ENCODE peak calls at places on chromosomes 5 and 9, in five cellular contexts. One of them, this sample, is unnamed.

GRCh38 chr9:97315550-97315949 is 8.1 kb downstream of the CCDC180 start:
- DNase-seq in fibroblast of lung: peak
- DNase-seq in psoas muscle: no peak
- DNase-seq in neural progenitor cell: no peak
- DNase-seq in colonic mucosa: no peak
- DNase-seq in this sample: peak

GRCh38 chr5:96408276-96408777 is 24.7 kb downstream of the PCSK1 start:
- DNase-seq in fibroblast of lung: peak
- DNase-seq in psoas muscle: no peak
- DNase-seq in neural progenitor cell: no peak
- DNase-seq in colonic mucosa: no peak
- DNase-seq in this sample: peak

GRCh38 chr5:9173281-9174048 is 372.4 kb downstream of the SEMA5A start:
- DNase-seq in fibroblast of lung: peak
- DNase-seq in psoas muscle: no peak
- DNase-seq in neural progenitor cell: no peak
- DNase-seq in colonic mucosa: no peak
- DNase-seq in this sample: peak

GRCh38 chr5:140567136-140567818 is 2.6 kb downstream of the SLC35A4 start:
- DNase-seq in fibroblast of lung: no peak
- DNase-seq in psoas muscle: no peak
- DNase-seq in neural progenitor cell: no peak
- DNase-seq in colonic mucosa: no peak
- DNase-seq in this sample: no peak

GRCh38 chr5:107565791-107566536 is 104.8 kb downstream of the EFNA5 start:
- DNase-seq in fibroblast of lung: peak
- DNase-seq in psoas muscle: no peak
- DNase-seq in neural progenitor cell: peak
- DNase-seq in colonic mucosa: no peak
- DNase-seq in this sample: no peak

GRCh38 chr5:154878642-154879335 is 20.4 kb downstream of the CNOT8 start:
- DNase-seq in fibroblast of lung: peak
- DNase-seq in psoas muscle: no peak
- DNase-seq in neural progenitor cell: no peak
- DNase-seq in colonic mucosa: no peak
- DNase-seq in this sample: no peak

GRCh38 chr9:122058707-122059106 is 34.4 kb downstream of the TTLL11 start:
- DNase-seq in fibroblast of lung: no peak
- DNase-seq in psoas muscle: no peak
- DNase-seq in neural progenitor cell: no peak
- DNase-seq in colonic mucosa: no peak
- DNase-seq in this sample: no peak

GRCh38 chr5:180153991-180154390 is 55.0 kb downstream of the RASGEF1C start:
- DNase-seq in fibroblast of lung: no peak
- DNase-seq in psoas muscle: no peak
- DNase-seq in neural progenitor cell: no peak
- DNase-seq in colonic mucosa: peak
- DNase-seq in this sample: no peak

GRCh38 chr5:32443541-32444190 is 874 bp downstream of the ZFR start:
- DNase-seq in fibroblast of lung: peak
- DNase-seq in psoas muscle: peak
- DNase-seq in neural progenitor cell: peak
- DNase-seq in colonic mucosa: peak
- DNase-seq in this sample: peak

GRCh38 chr5:997711-998110 is 10.9 kb upstream of the NKD2 start:
- DNase-seq in fibroblast of lung: no peak
- DNase-seq in psoas muscle: no peak
- DNase-seq in neural progenitor cell: no peak
- DNase-seq in colonic mucosa: no peak
- DNase-seq in this sample: no peak

DNA sequence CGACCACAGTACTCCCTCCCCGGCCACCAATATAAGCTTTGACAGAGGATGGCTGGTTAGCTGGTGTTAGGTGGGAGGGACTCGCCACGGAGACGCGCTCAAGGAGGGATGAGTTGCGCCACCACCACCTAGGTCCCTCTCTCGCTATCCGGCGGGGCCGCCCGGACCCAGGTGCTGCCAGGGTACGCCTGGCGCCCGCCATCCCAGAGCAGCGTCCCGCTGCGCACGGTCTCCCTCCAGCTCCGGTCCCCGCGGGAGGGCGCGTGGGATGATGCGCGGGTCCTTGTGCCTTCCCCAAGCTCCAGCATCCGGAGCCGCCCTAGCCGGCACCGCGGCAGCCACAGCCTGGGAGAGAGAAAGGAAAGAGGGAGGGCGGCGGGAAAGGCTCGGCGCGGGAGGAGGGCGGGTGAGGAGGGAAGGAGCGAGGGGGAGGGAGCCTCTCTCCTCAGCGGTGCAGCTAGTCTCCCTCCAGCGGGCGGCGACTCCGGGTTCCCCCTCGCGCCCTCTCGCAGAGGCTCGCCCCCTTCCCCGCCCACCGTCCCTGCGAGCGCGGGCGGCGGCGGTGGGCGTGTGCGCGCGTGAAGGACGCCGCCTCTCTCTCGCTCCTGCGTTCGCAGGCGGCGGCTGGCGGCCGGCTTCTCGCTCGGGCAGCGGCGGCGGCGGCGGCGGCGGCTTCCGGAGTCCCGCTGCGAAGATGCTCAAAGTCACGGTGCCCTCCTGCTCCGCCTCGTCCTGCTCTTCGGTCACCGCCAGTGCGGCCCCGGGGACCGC is at the start of gene CAMK4:
- DNase-seq in fibroblast of lung: peak
- DNase-seq in psoas muscle: peak
- DNase-seq in neural progenitor cell: peak
- DNase-seq in colonic mucosa: peak
- DNase-seq in this sample: peak
- TF ChIP-seq CTCF in fibroblast of lung: peak
- TF ChIP-seq CTCF in psoas muscle: no peak
- TF ChIP-seq CTCF in neural progenitor cell: peak
- TF ChIP-seq CTCF in colonic mucosa: no peak
- TF ChIP-seq CTCF in this sample: peak

DNA sequence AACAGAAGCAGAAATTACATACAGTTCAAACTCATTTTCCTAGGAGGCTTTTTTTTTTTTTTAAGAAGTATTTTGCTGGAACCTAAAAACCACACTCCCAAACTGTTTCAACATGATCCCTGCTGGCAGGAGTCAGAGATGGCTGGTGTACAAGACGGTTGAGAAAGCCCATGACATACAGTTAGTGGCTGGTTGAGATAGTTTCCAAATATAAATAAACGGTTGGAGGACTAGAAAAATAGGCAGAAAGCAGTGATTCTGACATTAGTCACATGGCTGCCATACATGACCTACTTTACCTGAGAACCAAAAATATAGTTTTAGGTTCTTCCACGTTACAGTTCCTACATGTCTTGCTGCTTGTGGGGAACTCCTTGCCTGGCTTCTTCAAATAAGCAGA is 31.7 kb upstream of the BASP1 start:
- DNase-seq in fibroblast of lung: peak
- DNase-seq in psoas muscle: peak
- DNase-seq in neural progenitor cell: no peak
- DNase-seq in colonic mucosa: no peak
- DNase-seq in this sample: peak
- TF ChIP-seq CTCF in fibroblast of lung: no peak
- TF ChIP-seq CTCF in psoas muscle: no peak
- TF ChIP-seq CTCF in neural progenitor cell: no peak
- TF ChIP-seq CTCF in colonic mucosa: no peak
- TF ChIP-seq CTCF in this sample: no peak

DNA sequence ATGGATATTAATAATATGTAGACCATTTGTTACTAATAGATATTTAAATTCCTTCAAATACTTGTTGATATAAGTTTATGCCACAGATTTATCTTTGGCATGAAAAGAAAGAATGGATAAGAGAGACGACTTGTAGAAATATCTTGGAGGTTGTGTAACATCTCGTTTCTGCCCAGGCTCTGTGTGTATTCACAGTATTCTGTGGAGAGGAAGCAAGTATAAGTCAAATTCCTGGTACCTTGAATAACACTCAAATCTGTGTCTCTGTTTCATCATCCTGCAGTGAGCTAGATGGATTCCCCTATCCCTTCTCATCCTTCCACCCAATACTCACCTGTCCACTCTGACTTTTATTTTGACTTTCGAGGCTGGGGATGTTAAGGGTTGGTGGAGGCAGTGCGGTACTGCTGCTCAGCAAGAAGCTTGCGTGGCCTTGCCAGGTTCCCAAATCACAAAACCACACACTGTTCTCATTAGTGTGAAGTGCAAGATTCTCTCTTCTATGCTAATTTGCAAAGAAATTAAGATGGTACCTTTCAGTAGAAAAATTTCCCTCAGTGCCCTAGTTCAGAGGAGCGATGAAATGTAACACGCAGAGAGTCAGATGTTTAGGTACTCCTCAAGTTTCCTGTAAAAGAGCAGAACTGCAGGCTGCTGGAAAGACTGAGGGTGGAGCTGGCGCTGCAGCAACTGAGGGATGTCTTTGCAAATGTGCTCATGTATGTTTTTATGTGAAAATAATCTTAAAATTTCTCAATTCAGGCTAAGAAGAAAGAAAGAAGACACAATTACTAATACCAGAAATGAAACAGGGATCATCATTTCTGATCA is 42.6 kb upstream of the ANKRD18A start:
- DNase-seq in fibroblast of lung: peak
- DNase-seq in psoas muscle: no peak
- DNase-seq in neural progenitor cell: peak
- DNase-seq in colonic mucosa: no peak
- DNase-seq in this sample: peak
- TF ChIP-seq CTCF in fibroblast of lung: peak
- TF ChIP-seq CTCF in psoas muscle: no peak
- TF ChIP-seq CTCF in neural progenitor cell: peak
- TF ChIP-seq CTCF in colonic mucosa: no peak
- TF ChIP-seq CTCF in this sample: peak

GRCh38 chr5:39200081-39200480 is 19.3 kb downstream of the FYB1 start:
- DNase-seq in fibroblast of lung: no peak
- DNase-seq in psoas muscle: no peak
- DNase-seq in neural progenitor cell: no peak
- DNase-seq in colonic mucosa: no peak
- DNase-seq in this sample: no peak
- TF ChIP-seq CTCF in fibroblast of lung: no peak
- TF ChIP-seq CTCF in psoas muscle: no peak
- TF ChIP-seq CTCF in neural progenitor cell: no peak
- TF ChIP-seq CTCF in colonic mucosa: no peak
- TF ChIP-seq CTCF in this sample: no peak

GRCh38 chr5:78056053-78056452 is 238.4 kb downstream of the AP3B1 start:
- DNase-seq in fibroblast of lung: no peak
- DNase-seq in psoas muscle: no peak
- DNase-seq in neural progenitor cell: no peak
- DNase-seq in colonic mucosa: no peak
- DNase-seq in this sample: no peak

GRCh38 chr5:78060421-78060820 is 234.1 kb downstream of the AP3B1 start:
- DNase-seq in fibroblast of lung: peak
- DNase-seq in psoas muscle: no peak
- DNase-seq in neural progenitor cell: no peak
- DNase-seq in colonic mucosa: no peak
- DNase-seq in this sample: peak

GRCh38 chr5:78062645-78063044 is 231.9 kb downstream of the AP3B1 start:
- DNase-seq in fibroblast of lung: no peak
- DNase-seq in psoas muscle: no peak
- DNase-seq in neural progenitor cell: no peak
- DNase-seq in colonic mucosa: no peak
- DNase-seq in this sample: no peak

DNA sequence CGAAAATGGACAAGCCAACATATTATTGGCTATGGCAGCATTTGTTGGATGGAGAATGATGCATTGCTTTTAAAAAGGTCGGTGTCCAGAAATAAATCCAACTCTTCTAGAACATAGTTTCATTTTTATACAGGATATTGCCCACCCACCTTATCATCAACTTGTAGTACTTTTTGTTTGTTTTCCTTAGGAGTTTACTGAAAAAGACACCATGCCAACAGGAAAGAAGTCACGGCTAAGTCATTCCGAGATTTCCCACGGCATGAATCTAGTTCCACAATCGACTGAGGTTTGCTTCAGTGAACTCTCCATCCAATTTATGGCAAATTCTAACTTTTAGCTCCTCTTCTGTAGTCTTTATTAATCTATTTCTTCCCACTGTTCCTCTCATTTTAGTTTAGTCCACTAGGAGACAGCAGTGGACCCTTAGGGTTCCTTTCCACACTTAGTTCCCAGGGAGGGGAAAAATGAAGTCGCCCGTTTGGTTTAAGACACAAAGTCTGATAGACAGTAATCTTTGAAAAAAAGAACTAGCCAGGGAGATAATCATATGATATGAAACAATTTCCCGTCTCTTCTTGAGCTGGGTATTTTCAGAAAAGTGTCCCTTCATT is 237.5 kb downstream of the AP3B1 start:
- DNase-seq in fibroblast of lung: no peak
- DNase-seq in psoas muscle: no peak
- DNase-seq in neural progenitor cell: peak
- DNase-seq in colonic mucosa: no peak
- DNase-seq in this sample: peak
- TF ChIP-seq CTCF in fibroblast of lung: no peak
- TF ChIP-seq CTCF in psoas muscle: no peak
- TF ChIP-seq CTCF in neural progenitor cell: peak
- TF ChIP-seq CTCF in colonic mucosa: no peak
- TF ChIP-seq CTCF in this sample: peak

DNA sequence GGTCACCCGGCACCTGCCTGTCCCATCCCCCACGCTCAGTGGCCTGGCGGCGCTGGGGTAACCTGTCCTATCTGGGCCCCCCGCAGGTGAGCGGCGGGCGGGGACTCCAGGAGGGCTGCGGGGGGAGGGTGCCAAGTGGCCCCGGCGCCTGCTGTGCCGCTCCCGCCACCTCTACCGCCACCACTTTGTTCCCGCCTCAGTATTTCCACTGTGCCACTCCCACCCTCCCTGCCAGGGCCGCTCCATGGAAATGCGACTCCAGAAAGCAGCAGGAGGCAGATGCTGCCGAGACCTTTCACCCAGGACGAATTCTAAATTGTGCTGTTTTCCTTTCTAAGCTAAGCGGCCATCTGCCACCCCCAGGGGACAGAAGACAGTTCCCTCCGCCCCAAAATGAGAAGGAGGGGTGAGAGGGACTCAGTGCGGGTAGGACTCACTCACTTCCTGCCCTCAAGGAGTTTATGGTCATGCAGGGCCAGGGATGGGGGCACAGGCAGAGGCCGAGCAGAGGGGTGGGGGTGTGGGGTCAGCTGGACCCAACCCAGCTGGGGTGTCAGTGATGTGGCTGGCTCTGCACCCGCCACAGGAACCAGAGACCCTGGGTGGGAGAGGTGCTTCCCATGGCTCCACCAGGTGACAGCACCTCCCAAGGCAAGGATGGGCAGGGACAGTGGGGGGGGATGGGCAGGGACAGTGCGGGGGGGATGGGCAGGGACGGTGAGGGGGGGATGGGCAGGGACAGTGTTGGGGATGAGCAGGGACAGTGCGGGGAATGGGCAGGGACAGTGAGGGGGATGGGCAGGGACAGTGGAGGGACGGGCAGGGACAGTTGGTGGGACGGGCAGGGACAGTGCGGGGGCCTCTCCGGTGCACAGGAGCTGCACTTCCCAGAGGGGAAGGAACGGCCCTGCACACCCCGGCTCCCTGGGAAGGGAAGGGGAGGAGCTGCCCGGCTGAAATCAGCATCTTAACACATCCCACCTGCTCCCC is 17.8 kb downstream of the NOTCH1 start:
- DNase-seq in fibroblast of lung: no peak
- DNase-seq in psoas muscle: no peak
- DNase-seq in neural progenitor cell: peak
- DNase-seq in colonic mucosa: peak
- DNase-seq in this sample: no peak
- TF ChIP-seq CTCF in fibroblast of lung: no peak
- TF ChIP-seq CTCF in psoas muscle: no peak
- TF ChIP-seq CTCF in neural progenitor cell: no peak
- TF ChIP-seq CTCF in colonic mucosa: no peak
- TF ChIP-seq CTCF in this sample: no peak

GRCh38 chr9:89342948-89343347 is 24.6 kb downstream of the SECISBP2 start:
- DNase-seq in fibroblast of lung: no peak
- DNase-seq in psoas muscle: no peak
- DNase-seq in neural progenitor cell: no peak
- DNase-seq in colonic mucosa: no peak
- DNase-seq in this sample: no peak
- TF ChIP-seq CTCF in fibroblast of lung: no peak
- TF ChIP-seq CTCF in psoas muscle: no peak
- TF ChIP-seq CTCF in neural progenitor cell: no peak
- TF ChIP-seq CTCF in colonic mucosa: no peak
- TF ChIP-seq CTCF in this sample: peak